ENCODE peak calls at places on chromosome 11, in five cellular contexts. One of them, this sample, is unnamed.

GRCh38 chr11:113992459-113993105 is 17.7 kb downstream of the HTR3A start:
- DNase-seq in HFF-Myc: no peak
- DNase-seq in astrocyte of the cerebellum: no peak
- DNase-seq in right lobe of liver: no peak
- DNase-seq in body of pancreas: no peak
- DNase-seq in this sample: no peak

GRCh38 chr11:35126000-35126878 is 12.7 kb upstream of the CD44 start:
- DNase-seq in HFF-Myc: no peak
- DNase-seq in astrocyte of the cerebellum: no peak
- DNase-seq in right lobe of liver: no peak
- DNase-seq in body of pancreas: no peak
- DNase-seq in this sample: no peak

GRCh38 chr11:116454020-116454645 is 318.7 kb downstream of the BUD13 start:
- DNase-seq in HFF-Myc: peak
- DNase-seq in astrocyte of the cerebellum: no peak
- DNase-seq in right lobe of liver: peak
- DNase-seq in body of pancreas: peak
- DNase-seq in this sample: peak

GRCh38 chr11:26134481-26135355 is 197.2 kb upstream of the ANO3 start:
- DNase-seq in HFF-Myc: no peak
- DNase-seq in astrocyte of the cerebellum: peak
- DNase-seq in right lobe of liver: no peak
- DNase-seq in body of pancreas: no peak
- DNase-seq in this sample: peak

GRCh38 chr11:95863486-95864140 is 60.3 kb downstream of the MTMR2 start:
- DNase-seq in HFF-Myc: no peak
- DNase-seq in astrocyte of the cerebellum: peak
- DNase-seq in right lobe of liver: no peak
- DNase-seq in body of pancreas: no peak
- DNase-seq in this sample: peak

GRCh38 chr11:68741536-68741935 is 9.8 kb downstream of the TESMIN start:
- DNase-seq in HFF-Myc: no peak
- DNase-seq in astrocyte of the cerebellum: no peak
- DNase-seq in right lobe of liver: no peak
- DNase-seq in body of pancreas: no peak
- DNase-seq in this sample: peak

GRCh38 chr11:3995949-3996554 is 98.5 kb upstream of the RRM1 start:
- DNase-seq in HFF-Myc: no peak
- DNase-seq in astrocyte of the cerebellum: no peak
- DNase-seq in right lobe of liver: no peak
- DNase-seq in body of pancreas: no peak
- DNase-seq in this sample: peak

GRCh38 chr11:10378362-10378761 is 73.5 kb downstream of the ADM start:
- DNase-seq in HFF-Myc: no peak
- DNase-seq in astrocyte of the cerebellum: no peak
- DNase-seq in right lobe of liver: no peak
- DNase-seq in body of pancreas: no peak
- DNase-seq in this sample: no peak

GRCh38 chr11:33320814-33321330 is 63.7 kb downstream of the HIPK3 start:
- DNase-seq in HFF-Myc: no peak
- DNase-seq in astrocyte of the cerebellum: no peak
- DNase-seq in right lobe of liver: no peak
- DNase-seq in body of pancreas: no peak
- DNase-seq in this sample: no peak

GRCh38 chr11:33325456-33325855 is 68.3 kb downstream of the HIPK3 start:
- DNase-seq in HFF-Myc: no peak
- DNase-seq in astrocyte of the cerebellum: no peak
- DNase-seq in right lobe of liver: no peak
- DNase-seq in body of pancreas: no peak
- DNase-seq in this sample: peak

GRCh38 chr11:33323421-33323820 is 66.2 kb downstream of the HIPK3 start:
- DNase-seq in HFF-Myc: no peak
- DNase-seq in astrocyte of the cerebellum: no peak
- DNase-seq in right lobe of liver: no peak
- DNase-seq in body of pancreas: no peak
- DNase-seq in this sample: no peak

GRCh38 chr11:33321483-33321882 is 64.3 kb downstream of the HIPK3 start:
- DNase-seq in HFF-Myc: no peak
- DNase-seq in astrocyte of the cerebellum: no peak
- DNase-seq in right lobe of liver: no peak
- DNase-seq in body of pancreas: no peak
- DNase-seq in this sample: no peak

DNA sequence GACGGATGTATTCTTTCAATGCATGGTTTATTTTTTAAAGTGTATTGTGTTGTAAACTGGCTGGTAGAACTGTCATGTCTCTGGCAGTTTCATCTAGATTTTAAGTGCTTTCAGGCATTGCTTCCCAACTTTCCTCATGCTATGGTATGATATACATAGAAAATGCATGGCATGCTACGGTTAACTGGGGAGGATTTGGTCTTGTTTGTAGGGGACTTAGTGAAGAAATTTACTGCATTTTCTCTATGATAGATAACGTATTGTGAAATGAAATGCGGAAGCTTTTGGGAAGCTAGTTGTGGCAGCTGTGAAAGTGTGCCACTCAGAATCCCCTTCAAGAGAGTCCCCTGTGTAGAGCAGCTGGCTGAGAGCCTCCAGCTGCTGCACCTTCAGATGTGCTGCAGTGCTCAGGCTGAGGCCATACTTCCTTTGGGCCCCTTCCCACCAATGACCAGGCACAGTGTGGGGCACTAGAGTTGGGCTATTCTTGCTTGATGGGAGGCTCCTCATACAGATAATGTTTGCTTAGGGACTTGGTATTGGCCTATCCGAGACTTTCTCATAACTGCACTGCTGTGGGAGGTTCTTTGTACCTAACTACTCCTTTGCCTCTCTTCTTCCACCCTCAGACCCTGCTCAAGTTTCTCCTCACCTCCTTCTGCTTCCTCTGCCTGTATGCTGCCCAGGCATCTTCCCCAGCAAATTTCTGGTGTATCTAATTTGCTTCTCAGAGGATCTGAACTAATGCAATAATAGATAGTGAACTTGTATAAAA is 67.2 kb downstream of the HIPK3 start:
- DNase-seq in HFF-Myc: no peak
- DNase-seq in astrocyte of the cerebellum: no peak
- DNase-seq in right lobe of liver: no peak
- DNase-seq in body of pancreas: no peak
- DNase-seq in this sample: no peak
- H3K4me3 ChIP-seq in HFF-Myc: no peak
- H3K4me3 ChIP-seq in astrocyte of the cerebellum: no peak
- H3K4me3 ChIP-seq in right lobe of liver: no peak
- H3K4me3 ChIP-seq in body of pancreas: no peak
- H3K4me3 ChIP-seq in this sample: no peak

DNA sequence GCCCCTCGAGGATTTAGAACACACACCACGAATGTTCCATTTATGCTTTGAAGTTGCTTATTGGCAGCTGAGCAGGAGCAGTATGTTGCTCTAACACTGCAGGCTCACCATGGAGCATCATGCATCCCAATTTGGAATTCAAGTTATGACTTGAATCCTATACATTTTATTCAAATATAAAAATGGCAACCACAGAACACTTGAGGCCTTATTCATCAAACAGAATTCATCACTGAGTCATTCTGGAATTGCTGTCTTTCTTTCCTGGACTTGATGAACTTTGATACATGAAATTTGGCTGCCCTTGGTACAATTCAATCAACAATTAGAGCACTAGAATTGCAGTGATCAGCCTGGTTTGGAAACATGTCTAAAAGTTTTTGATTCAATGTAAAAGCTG is 24.5 kb upstream of the BLID start:
- DNase-seq in HFF-Myc: no peak
- DNase-seq in astrocyte of the cerebellum: peak
- DNase-seq in right lobe of liver: no peak
- DNase-seq in body of pancreas: no peak
- DNase-seq in this sample: peak
- H3K4me3 ChIP-seq in HFF-Myc: no peak
- H3K4me3 ChIP-seq in astrocyte of the cerebellum: no peak
- H3K4me3 ChIP-seq in right lobe of liver: no peak
- H3K4me3 ChIP-seq in body of pancreas: no peak
- H3K4me3 ChIP-seq in this sample: no peak

GRCh38 chr11:102798012-102798746 is at the start of gene MMP1:
- DNase-seq in HFF-Myc: no peak
- DNase-seq in astrocyte of the cerebellum: peak
- DNase-seq in right lobe of liver: no peak
- DNase-seq in body of pancreas: no peak
- DNase-seq in this sample: peak

GRCh38 chr11:102794382-102794781 is 3.6 kb downstream of the MMP1 start:
- DNase-seq in HFF-Myc: peak
- DNase-seq in astrocyte of the cerebellum: no peak
- DNase-seq in right lobe of liver: no peak
- DNase-seq in body of pancreas: no peak
- DNase-seq in this sample: peak

GRCh38 chr11:102800774-102801173 is 2.8 kb upstream of the MMP1 start:
- DNase-seq in HFF-Myc: no peak
- DNase-seq in astrocyte of the cerebellum: peak
- DNase-seq in right lobe of liver: no peak
- DNase-seq in body of pancreas: no peak
- DNase-seq in this sample: peak

GRCh38 chr11:102802341-102802740 is 4.4 kb upstream of the MMP1 start:
- DNase-seq in HFF-Myc: peak
- DNase-seq in astrocyte of the cerebellum: peak
- DNase-seq in right lobe of liver: no peak
- DNase-seq in body of pancreas: no peak
- DNase-seq in this sample: peak

GRCh38 chr11:102799656-102800339 is 1.8 kb upstream of the MMP1 start:
- DNase-seq in HFF-Myc: peak
- DNase-seq in astrocyte of the cerebellum: no peak
- DNase-seq in right lobe of liver: no peak
- DNase-seq in body of pancreas: no peak
- DNase-seq in this sample: peak
- H3K4me3 ChIP-seq in HFF-Myc: no peak
- H3K4me3 ChIP-seq in astrocyte of the cerebellum: no peak
- H3K4me3 ChIP-seq in right lobe of liver: no peak
- H3K4me3 ChIP-seq in body of pancreas: no peak
- H3K4me3 ChIP-seq in this sample: no peak

GRCh38 chr11:60360621-60361020 is 17.7 kb upstream of the MS4A7 start:
- DNase-seq in HFF-Myc: no peak
- DNase-seq in astrocyte of the cerebellum: no peak
- DNase-seq in right lobe of liver: no peak
- DNase-seq in body of pancreas: no peak
- DNase-seq in this sample: no peak

GRCh38 chr11:60367009-60367408 is 11.3 kb upstream of the MS4A7 start:
- DNase-seq in HFF-Myc: no peak
- DNase-seq in astrocyte of the cerebellum: no peak
- DNase-seq in right lobe of liver: no peak
- DNase-seq in body of pancreas: no peak
- DNase-seq in this sample: no peak

GRCh38 chr11:60367896-60368295 is 10.4 kb upstream of the MS4A7 start:
- DNase-seq in HFF-Myc: no peak
- DNase-seq in astrocyte of the cerebellum: no peak
- DNase-seq in right lobe of liver: no peak
- DNase-seq in body of pancreas: no peak
- DNase-seq in this sample: no peak

GRCh38 chr11:60363542-60364525 is 14.5 kb upstream of the MS4A7 start:
- DNase-seq in HFF-Myc: peak
- DNase-seq in astrocyte of the cerebellum: peak
- DNase-seq in right lobe of liver: peak
- DNase-seq in body of pancreas: peak
- DNase-seq in this sample: peak
- H3K4me3 ChIP-seq in HFF-Myc: no peak
- H3K4me3 ChIP-seq in astrocyte of the cerebellum: no peak
- H3K4me3 ChIP-seq in right lobe of liver: no peak
- H3K4me3 ChIP-seq in body of pancreas: no peak
- H3K4me3 ChIP-seq in this sample: no peak

DNA sequence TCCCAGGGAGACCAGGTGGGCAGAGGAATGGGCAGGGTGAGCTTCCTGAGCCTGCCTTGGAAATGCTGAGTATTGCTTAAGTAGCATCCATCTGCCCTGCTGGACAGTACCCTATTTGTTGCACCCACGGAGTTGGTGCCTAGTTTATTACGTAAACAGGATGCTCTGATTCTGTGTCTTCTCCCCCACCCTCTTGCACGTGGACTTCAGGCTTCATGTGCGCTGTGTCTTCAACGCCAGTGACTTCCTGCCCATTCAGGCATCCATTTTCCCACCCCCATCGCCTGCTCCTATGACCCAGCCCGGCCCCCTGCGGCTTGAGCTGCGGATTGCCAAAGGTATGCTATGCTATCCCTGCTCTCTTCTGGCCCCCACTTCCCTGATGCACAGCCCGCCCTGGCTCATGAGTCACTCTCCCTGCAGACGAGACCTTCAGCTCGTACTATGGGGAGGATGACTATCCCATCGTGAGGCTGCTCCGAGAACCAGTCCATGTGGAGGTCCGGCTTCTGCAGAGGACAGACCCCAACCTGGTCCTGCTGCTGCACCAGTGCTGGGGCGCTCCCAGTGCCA is 5.7 kb downstream of the ZP1 start:
- DNase-seq in HFF-Myc: peak
- DNase-seq in astrocyte of the cerebellum: peak
- DNase-seq in right lobe of liver: no peak
- DNase-seq in body of pancreas: no peak
- DNase-seq in this sample: peak
- H3K4me3 ChIP-seq in HFF-Myc: no peak
- H3K4me3 ChIP-seq in astrocyte of the cerebellum: no peak
- H3K4me3 ChIP-seq in right lobe of liver: no peak
- H3K4me3 ChIP-seq in body of pancreas: no peak
- H3K4me3 ChIP-seq in this sample: no peak

GRCh38 chr11:441043-441417 is 781 bp downstream of the ANO9 start:
- DNase-seq in HFF-Myc: no peak
- DNase-seq in astrocyte of the cerebellum: no peak
- DNase-seq in right lobe of liver: peak
- DNase-seq in body of pancreas: peak
- DNase-seq in this sample: no peak
- H3K4me3 ChIP-seq in HFF-Myc: no peak
- H3K4me3 ChIP-seq in astrocyte of the cerebellum: no peak
- H3K4me3 ChIP-seq in right lobe of liver: no peak
- H3K4me3 ChIP-seq in body of pancreas: peak
- H3K4me3 ChIP-seq in this sample: no peak

GRCh38 chr11:110711448-110711775 is 825 bp downstream of the ARHGAP20 start:
- DNase-seq in HFF-Myc: no peak
- DNase-seq in astrocyte of the cerebellum: no peak
- DNase-seq in right lobe of liver: peak
- DNase-seq in body of pancreas: no peak
- DNase-seq in this sample: no peak

GRCh38 chr11:110712643-110713468 is 619 bp upstream of the ARHGAP20 start:
- DNase-seq in HFF-Myc: no peak
- DNase-seq in astrocyte of the cerebellum: peak
- DNase-seq in right lobe of liver: peak
- DNase-seq in body of pancreas: no peak
- DNase-seq in this sample: peak

GRCh38 chr11:110715541-110715940 is 3.3 kb upstream of the ARHGAP20 start:
- DNase-seq in HFF-Myc: no peak
- DNase-seq in astrocyte of the cerebellum: no peak
- DNase-seq in right lobe of liver: no peak
- DNase-seq in body of pancreas: no peak
- DNase-seq in this sample: peak

GRCh38 chr11:110711776-110712642 is at the start of gene ARHGAP20:
- DNase-seq in HFF-Myc: no peak
- DNase-seq in astrocyte of the cerebellum: no peak
- DNase-seq in right lobe of liver: peak
- DNase-seq in body of pancreas: peak
- DNase-seq in this sample: peak

GRCh38 chr11:110713469-110713776 is 1.2 kb upstream of the ARHGAP20 start:
- DNase-seq in HFF-Myc: no peak
- DNase-seq in astrocyte of the cerebellum: no peak
- DNase-seq in right lobe of liver: no peak
- DNase-seq in body of pancreas: no peak
- DNase-seq in this sample: no peak
- H3K4me3 ChIP-seq in HFF-Myc: no peak
- H3K4me3 ChIP-seq in astrocyte of the cerebellum: peak
- H3K4me3 ChIP-seq in right lobe of liver: no peak
- H3K4me3 ChIP-seq in body of pancreas: no peak
- H3K4me3 ChIP-seq in this sample: no peak

This sample was measured in AG10803.